ENCODE peak calls at places on chromosome 19, in ten cellular contexts. T is stimulated activated CD8-positive, alpha-beta memory T cell treated with anti-CD3 and anti-CD28 coated beads, Interleukin-2, amount 100 ng/mL, for 1 hour; R is SW 1271; L is RKO; E is NCI-H460; F is NCI-H1048; O is right cardiac atrium; M is AG08395; S is AG04450; C is NCI-H2107. D is an unnamed sample.

GRCh38 chr19:3653865-3654513 is 27.4 kb upstream of the CACTIN start:
- DNase-seq in C (no peak), L (no peak), E (no peak), T (no peak), O (no peak), F (no peak), S (no peak), M (no peak), R (no peak), D (no peak)

GRCh38 chr19:7502552-7502951 is 13.4 kb upstream of the ZNF358 start:
- DNase-seq in C (no peak), R (no peak), T (no peak), E (no peak), F (no peak), M (no peak), S (no peak), L (no peak), O (no peak), D (no peak)

GRCh38 chr19:51138549-51138979 is 3.5 kb upstream of the SIGLEC7 start:
- DNase-seq in R (no peak), T (no peak), L (no peak), M (no peak), O (peak), S (no peak), E (no peak), C (no peak), F (no peak), D (no peak)

GRCh38 chr19:43639507-43640423 is at the start of gene CADM4:
- DNase-seq in T (peak), E (no peak), M (no peak), C (no peak), F (peak), R (no peak), O (peak), L (no peak), S (no peak), D (peak)

GRCh38 chr19:29404951-29405727 is 120.7 kb upstream of the VSTM2B start:
- DNase-seq in L (no peak), O (peak), R (no peak), E (no peak), M (no peak), C (peak), F (no peak), T (no peak), S (no peak), D (peak)

GRCh38 chr19:18468517-18468916 is 30.6 kb upstream of the ISYNA1 start:
- DNase-seq in L (no peak), M (no peak), S (no peak), R (no peak), F (no peak), C (no peak), E (no peak), T (no peak), O (no peak), D (no peak)

GRCh38 chr19:9565900-9566705 is 18.2 kb downstream of the ZNF121 start:
- DNase-seq in L (no peak), T (no peak), E (no peak), F (no peak), C (no peak), R (no peak), S (no peak), O (no peak), M (no peak), D (no peak)

GRCh38 chr19:31334849-31335624 is 14.2 kb downstream of the TSHZ3 start:
- DNase-seq in E (no peak), L (no peak), F (no peak), S (no peak), O (no peak), R (no peak), M (no peak), T (no peak), C (no peak), D (no peak)

GRCh38 chr19:16067205-16067938 is 8.9 kb upstream of the TPM4 start:
- DNase-seq in M (peak), E (no peak), T (no peak), L (peak), F (no peak), O (peak), S (peak), R (no peak), C (no peak), D (no peak)

GRCh38 chr19:3243851-3244700 is 19.6 kb downstream of the CELF5 start:
- DNase-seq in E (peak), F (no peak), C (no peak), O (peak), M (peak), R (no peak), T (no peak), S (peak), L (peak), D (no peak)

GRCh38 chr19:46995492-46995891 is 24.1 kb upstream of the NPAS1 start:
- DNase-seq in O (no peak), T (no peak), L (no peak), M (no peak), S (no peak), C (no peak), R (no peak), F (no peak), E (no peak), D (no peak)

GRCh38 chr19:18291019-18291524 is 9.7 kb upstream of the JUND start:
- DNase-seq in R (no peak), F (no peak), M (no peak), L (no peak), E (no peak), C (no peak), O (peak), S (no peak), T (no peak), D (no peak)

GRCh38 chr19:6343462-6343861 is 10.1 kb upstream of the ACER1 start:
- DNase-seq in O (no peak), E (no peak), M (no peak), L (peak), F (no peak), T (no peak), S (no peak), C (no peak), R (no peak), D (no peak)

D was measured in NCI-H2227 treated with DMSO at 0.1 percent for 48 hours.